ENCODE peak calls at places on chromosomes 5 and 9, in ten cellular contexts. Q, X, O, J, U, K, B, C, A and P are unnamed samples.

GRCh38 chr5:34686762-34687268 is 30.7 kb downstream of the RAI14 start:
- DNase-seq in O (peak; percentile 1), Q (peak; percentile 97), A (peak; percentile 71), U (peak; percentile 86), B (peak; percentile 95), X (no peak), K (peak; percentile 100), C (no peak), J (peak; percentile 59), P (no peak)

GRCh38 chr5:41896230-41896629 is 7.9 kb upstream of the RIMOC1 start:
- DNase-seq in K (no peak), B (no peak), C (peak; percentile 11), A (no peak), X (no peak), U (no peak), Q (no peak), O (no peak), J (no peak), P (no peak)

GRCh38 chr9:69215774-69216482 is 41.9 kb downstream of the TJP2 start:
- DNase-seq in A (no peak), B (no peak), U (no peak), O (no peak), K (no peak), J (no peak), Q (peak; percentile 94), C (peak; percentile 14), X (no peak), P (no peak)

GRCh38 chr5:142906863-142907671 is 136.9 kb downstream of the ARHGAP26 start:
- DNase-seq in B (no peak), A (no peak), K (no peak), J (peak; percentile 16), O (no peak), Q (no peak), X (no peak), C (no peak), U (no peak), P (peak; percentile 54)

GRCh38 chr9:80197661-80198060 is 625.9 kb downstream of the TLE4 start:
- DNase-seq in O (no peak), C (no peak), A (no peak), U (no peak), X (no peak), J (peak; percentile 32), Q (no peak), B (peak; percentile 46), K (no peak), P (no peak)

GRCh38 chr5:27434335-27434734 is 395.9 kb upstream of the CDH9 start:
- DNase-seq in O (no peak), J (no peak), Q (no peak), X (no peak), C (no peak), B (no peak), A (no peak), K (no peak), U (no peak), P (no peak)

GRCh38 chr5:154077692-154078091 is 38.9 kb downstream of the MFAP3 start:
- DNase-seq in B (peak; percentile 13), O (no peak), A (peak; percentile 19), X (no peak), C (no peak), U (no peak), J (peak; percentile 21), Q (no peak), K (no peak), P (no peak)

GRCh38 chr9:115595951-115596742 is 478.2 kb upstream of the TNC start:
- DNase-seq in K (no peak), J (peak; percentile 98), X (peak; percentile 74), U (peak; percentile 95), Q (no peak), B (peak; percentile 82), A (peak; percentile 95), O (no peak), C (no peak), P (no peak)

GRCh38 chr5:178290376-178290775 is 57.8 kb upstream of the PHYKPL start:
- DNase-seq in K (no peak), A (no peak), X (no peak), C (no peak), U (no peak), J (no peak), O (no peak), B (no peak), Q (no peak), P (no peak)

GRCh38 chr9:78831726-78832125 is 534.8 kb downstream of the PSAT1 start:
- DNase-seq in K (no peak), B (peak; percentile 21), J (no peak), O (no peak), C (no peak), Q (no peak), U (no peak), X (no peak), A (no peak), P (no peak)

GRCh38 chr9:89999176-89999533 is 394.3 kb downstream of the GADD45G start:
- DNase-seq in K (no peak), U (no peak), B (no peak), A (no peak), J (no peak), C (no peak), X (no peak), O (no peak), Q (no peak), P (no peak)

GRCh38 chr9:134063088-134063875 is 4.5 kb downstream of the BRD3 start:
- DNase-seq in O (no peak), C (no peak), X (peak; percentile 57), A (no peak), B (no peak), Q (no peak), U (no peak), J (no peak), K (no peak), P (no peak)

GRCh38 chr9:99012957-99013512 is 69.3 kb downstream of the COL15A1 start:
- DNase-seq in Q (no peak), X (no peak), A (no peak), K (no peak), O (no peak), J (no peak), C (no peak), U (no peak), B (peak; percentile 46), P (no peak)